ENCODE peak calls at places on chromosomes 16 and 17, in six cellular contexts. V, Y, N, W, F and A are unnamed samples.

GRCh38 chr17:44197980-44198720 is 1.5 kb downstream of the ATXN7L3 start:
- DNase-seq in V (no peak), Y (no peak), N (no peak), W (peak), F (no peak), A (no peak)

GRCh38 chr16:53207810-53208752 is 153.3 kb downstream of the CHD9 start:
- DNase-seq in V (peak), Y (peak), N (no peak), W (peak), F (no peak), A (no peak)

GRCh38 chr16:57888128-57888527 is 82.8 kb downstream of the CNGB1 start:
- DNase-seq in V (no peak), Y (no peak), N (no peak), W (no peak), F (no peak), A (no peak)

GRCh38 chr17:49866882-49867413 is 19.1 kb upstream of the TAC4 start:
- DNase-seq in V (no peak), Y (no peak), N (no peak), W (no peak), F (no peak), A (no peak)

GRCh38 chr17:14771543-14771942 is 470.7 kb downstream of the HS3ST3B1 start:
- DNase-seq in V (no peak), Y (no peak), N (no peak), W (no peak), F (no peak), A (no peak)

GRCh38 chr17:50638851-50639767 is 4.4 kb downstream of the ABCC3 start:
- DNase-seq in V (peak), Y (peak), N (peak), W (peak), F (peak), A (no peak)

GRCh38 chr16:1061769-1062505 is 10.6 kb upstream of the SSTR5 start:
- DNase-seq in V (no peak), Y (no peak), N (no peak), W (no peak), F (no peak), A (no peak)

GRCh38 chr16:11399261-11399831 is 54.1 kb downstream of the RMI2 start:
- DNase-seq in V (no peak), Y (no peak), N (no peak), W (no peak), F (no peak), A (no peak)

GRCh38 chr16:84603115-84603816 is 14.6 kb downstream of the COTL1 start:
- DNase-seq in V (no peak), Y (peak), N (peak), W (peak), F (peak), A (no peak)

GRCh38 chr17:59725691-59726090 is 18.2 kb downstream of the VMP1 start:
- DNase-seq in V (peak), Y (no peak), N (no peak), W (no peak), F (no peak), A (no peak)

GRCh38 chr17:77391668-77392375 is 251.1 kb downstream of the SEC14L1 start:
- DNase-seq in V (no peak), Y (peak), N (no peak), W (peak), F (no peak), A (no peak)

GRCh38 chr16:66503030-66503429 is 46.9 kb downstream of the TK2 start:
- DNase-seq in V (no peak), Y (peak), N (no peak), W (no peak), F (peak), A (no peak)

GRCh38 chr17:43219746-43220380 is 8.2 kb downstream of the TMEM106A start:
- DNase-seq in V (no peak), Y (peak), N (no peak), W (no peak), F (no peak), A (peak)

GRCh38 chr17:77810536-77810935 is 148.0 kb upstream of the TNRC6C start:
- DNase-seq in V (no peak), Y (peak), N (no peak), W (peak), F (no peak), A (no peak)

GRCh38 chr16:67190448-67191399 is 788 bp upstream of the EXOC3L1 start:
- DNase-seq in V (no peak), Y (no peak), N (no peak), W (no peak), F (no peak), A (no peak)

GRCh38 chr17:1966274-1967086 is 58.7 kb downstream of the RTN4RL1 start:
- DNase-seq in V (no peak), Y (no peak), N (no peak), W (no peak), F (no peak), A (no peak)

GRCh38 chr17:6456914-6457687 is 12.8 kb downstream of the PIMREG start:
- DNase-seq in V (peak), Y (no peak), N (peak), W (peak), F (no peak), A (no peak)

GRCh38 chr17:69373069-69373468 is 41.4 kb upstream of the MAP2K6 start:
- DNase-seq in V (no peak), Y (no peak), N (no peak), W (no peak), F (no peak), A (no peak)

GRCh38 chr17:82914375-82914774 is 74.6 kb upstream of the ZNF750 start:
- DNase-seq in V (no peak), Y (no peak), N (no peak), W (no peak), F (no peak), A (no peak)
- TF ChIP-seq CTCF in V (peak), Y (no peak), N (peak), W (no peak), F (no peak), A (no peak)

GRCh38 chr16:27446721-27447120 is 44.7 kb downstream of the IL21R start:
- DNase-seq in V (no peak), Y (no peak), N (no peak), W (no peak), F (no peak), A (no peak)

GRCh38 chr16:27448531-27449433 is 46.8 kb downstream of the IL21R start:
- DNase-seq in V (peak), Y (no peak), N (no peak), W (no peak), F (no peak), A (no peak)

GRCh38 chr16:27444015-27444414 is 42.0 kb downstream of the IL21R start:
- DNase-seq in V (no peak), Y (no peak), N (peak), W (peak), F (no peak), A (no peak)

GRCh38 chr16:27444470-27444869 is 42.5 kb downstream of the IL21R start:
- DNase-seq in V (no peak), Y (no peak), N (peak), W (no peak), F (no peak), A (no peak)

DNA sequence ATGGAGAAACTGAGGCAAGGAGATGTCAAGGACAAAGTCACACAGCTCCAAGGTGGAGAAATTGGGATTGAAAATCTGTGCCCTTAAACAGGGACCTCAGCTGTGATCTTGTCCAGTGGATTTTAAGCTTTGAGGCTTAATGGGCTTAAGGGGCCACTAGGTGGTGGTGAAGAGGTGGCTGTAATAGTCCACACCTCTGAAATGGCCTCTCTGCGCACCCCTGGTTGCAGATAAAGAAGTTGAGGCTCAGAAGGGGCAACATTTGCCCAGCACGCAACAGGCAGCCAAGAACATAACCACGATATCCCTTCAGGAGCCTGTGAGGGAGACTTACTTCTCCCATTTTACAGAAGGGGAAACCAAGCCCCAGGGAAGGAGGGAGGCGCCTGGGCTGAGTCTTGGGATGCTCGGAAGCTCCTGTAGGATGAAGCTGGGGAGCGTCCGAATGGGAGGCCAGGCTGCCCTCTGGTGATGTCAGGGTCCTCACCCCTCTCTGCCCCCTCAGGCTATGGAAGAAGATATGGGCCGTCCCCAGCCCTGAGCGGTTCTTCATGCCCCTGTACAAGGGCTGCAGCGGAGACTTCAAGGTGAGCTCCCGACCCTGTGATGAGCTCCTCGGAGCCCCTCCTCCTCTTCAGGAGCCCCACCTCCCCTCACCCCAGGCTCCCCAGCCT is 43.7 kb downstream of the IL21R start:
- DNase-seq in V (no peak), Y (no peak), N (peak), W (no peak), F (no peak), A (no peak)
- TF ChIP-seq CTCF in V (no peak), Y (no peak), N (no peak), W (peak), F (no peak), A (no peak)

GRCh38 chr17:67521773-67522069 is 144.6 kb downstream of the PITPNC1 start:
- DNase-seq in V (no peak), Y (no peak), N (no peak), W (no peak), F (no peak), A (no peak)
- TF ChIP-seq CTCF in V (no peak), Y (no peak), N (no peak), W (no peak), F (no peak), A (no peak)

DNA sequence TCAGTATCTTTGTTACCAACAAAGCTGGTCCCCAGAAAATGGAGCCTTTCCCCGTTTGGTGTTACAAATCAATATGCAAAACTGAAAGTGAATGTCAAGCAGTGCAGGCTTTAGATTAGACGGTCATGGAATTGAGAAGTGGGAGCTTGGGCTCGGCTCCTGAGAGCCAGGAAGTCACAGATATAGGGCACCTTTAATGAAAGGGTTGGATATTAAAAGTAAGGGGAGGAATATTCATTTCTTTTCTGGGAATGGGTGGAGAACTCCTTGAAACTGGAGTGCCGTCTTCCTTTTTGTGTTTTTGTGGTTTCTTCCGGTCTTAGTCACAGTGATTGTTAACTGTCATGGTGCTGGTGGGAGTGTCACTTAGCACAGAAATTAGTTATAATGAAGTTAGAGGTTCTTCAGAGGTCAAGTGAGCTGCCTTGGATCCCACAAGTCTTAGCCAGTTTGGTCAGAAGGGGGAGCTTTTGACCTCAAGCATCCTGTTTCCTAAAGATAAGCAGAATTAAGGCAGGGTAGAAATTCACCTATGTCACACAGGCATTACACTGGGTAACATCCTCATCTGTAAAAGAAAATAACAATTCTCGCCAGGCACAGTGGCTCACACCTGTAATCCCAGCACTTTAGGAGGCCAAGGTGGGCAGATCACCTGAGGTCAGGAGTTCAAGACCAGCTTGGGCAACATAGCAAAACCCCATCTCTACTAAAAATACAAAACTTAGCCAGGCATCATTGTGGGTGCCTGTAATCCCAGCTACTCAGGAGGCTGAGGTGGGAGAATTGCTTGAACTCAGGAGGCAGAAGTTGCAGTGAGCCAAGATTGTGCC is 9.6 kb upstream of the EIF1 start:
- DNase-seq in V (no peak), Y (no peak), N (no peak), W (peak), F (no peak), A (no peak)
- TF ChIP-seq CTCF in V (peak), Y (no peak), N (peak), W (peak), F (no peak), A (no peak)